ENCODE peak calls at places on chromosomes 11 and 22, in eight cellular contexts. C, R, T, V, P, W, S and J are unnamed samples.

GRCh38 chr11:57885298-57886035 is 123.9 kb downstream of the CTNND1 start:
- DNase-seq in C (peak; percentile 42), R (peak; percentile 30), T (no peak), V (no peak), P (no peak), W (no peak), S (no peak), J (peak; percentile 22)

GRCh38 chr22:23305922-23306374 is 125.6 kb downstream of the BCR start:
- DNase-seq in C (no peak), R (peak; percentile 88), T (peak; percentile 82), V (no peak), P (no peak), W (peak; percentile 78), S (peak; percentile 32), J (no peak)

GRCh38 chr11:105297463-105297862 is 157.9 kb upstream of the CARD18 start:
- DNase-seq in C (peak; percentile 27), R (peak; percentile 81), T (no peak), V (no peak), P (no peak), W (no peak), S (peak; percentile 10), J (no peak)

GRCh38 chr11:17989306-17989705 is 23.5 kb downstream of the SERGEF start:
- DNase-seq in C (no peak), R (no peak), T (peak; percentile 54), V (no peak), P (no peak), W (no peak), S (no peak), J (no peak)

GRCh38 chr11:932435-932834 is 6.8 kb downstream of the AP2A2 start:
- DNase-seq in C (no peak), R (peak; percentile 47), T (no peak), V (no peak), P (no peak), W (no peak), S (no peak), J (no peak)

GRCh38 chr22:36871669-36872081 is 10.9 kb downstream of the NCF4 start:
- DNase-seq in C (no peak), R (peak; percentile 6), T (no peak), V (no peak), P (no peak), W (no peak), S (no peak), J (no peak)

GRCh38 chr22:46914481-46914880 is 152.0 kb downstream of the TBC1D22A start:
- DNase-seq in C (no peak), R (no peak), T (no peak), V (no peak), P (no peak), W (no peak), S (no peak), J (no peak)

GRCh38 chr11:75651218-75651617 is 17.6 kb downstream of the MAP6 start:
- DNase-seq in C (no peak), R (no peak), T (no peak), V (no peak), P (no peak), W (no peak), S (no peak), J (no peak)